ENCODE peak calls at places on chromosomes 7 and 10, in seven cellular contexts. One of them, this sample, is unnamed.

GRCh38 chr10:5406918-5407317 is 2.3 kb upstream of the TUBAL3 start:
- DNase-seq in lower lobe of right lung: no peak
- DNase-seq in GM23248: no peak
- DNase-seq in CD8-positive, alpha-beta T cell: no peak
- DNase-seq in heart right ventricle: no peak
- DNase-seq in effector memory CD4-positive, alpha-beta T cell: no peak
- DNase-seq in A549: no peak
- DNase-seq in this sample: no peak

GRCh38 chr7:18997477-18998130 is 119.8 kb downstream of the TWIST1 start:
- DNase-seq in A549: no peak
- DNase-seq in GM23248: no peak
- DNase-seq in lower lobe of right lung: no peak
- DNase-seq in CD8-positive, alpha-beta T cell: no peak
- DNase-seq in effector memory CD4-positive, alpha-beta T cell: no peak
- DNase-seq in heart right ventricle: no peak
- DNase-seq in this sample: no peak

GRCh38 chr10:4587466-4587865 is 238.5 kb upstream of the AKR1E2 start:
- DNase-seq in lower lobe of right lung: no peak
- DNase-seq in A549: no peak
- DNase-seq in CD8-positive, alpha-beta T cell: no peak
- DNase-seq in effector memory CD4-positive, alpha-beta T cell: no peak
- DNase-seq in GM23248: no peak
- DNase-seq in heart right ventricle: no peak
- DNase-seq in this sample: no peak

GRCh38 chr10:12597800-12598750 is 248.7 kb downstream of the CAMK1D start:
- DNase-seq in A549: no peak
- DNase-seq in lower lobe of right lung: no peak
- DNase-seq in heart right ventricle: no peak
- DNase-seq in GM23248: no peak
- DNase-seq in effector memory CD4-positive, alpha-beta T cell: no peak
- DNase-seq in CD8-positive, alpha-beta T cell: no peak
- DNase-seq in this sample: no peak

GRCh38 chr7:47361746-47362215 is 220.1 kb downstream of the TNS3 start:
- DNase-seq in A549: no peak
- DNase-seq in GM23248: peak; percentile 81
- DNase-seq in lower lobe of right lung: no peak
- DNase-seq in CD8-positive, alpha-beta T cell: no peak
- DNase-seq in effector memory CD4-positive, alpha-beta T cell: no peak
- DNase-seq in heart right ventricle: peak; percentile 45
- DNase-seq in this sample: no peak

GRCh38 chr10:64091889-64092288 is 570.7 kb downstream of the REEP3 start:
- DNase-seq in heart right ventricle: no peak
- DNase-seq in CD8-positive, alpha-beta T cell: no peak
- DNase-seq in GM23248: peak; percentile 2
- DNase-seq in effector memory CD4-positive, alpha-beta T cell: no peak
- DNase-seq in A549: no peak
- DNase-seq in lower lobe of right lung: no peak
- DNase-seq in this sample: no peak

GRCh38 chr10:88194041-88194887 is 330.8 kb downstream of the PTEN start:
- DNase-seq in heart right ventricle: no peak
- DNase-seq in lower lobe of right lung: no peak
- DNase-seq in CD8-positive, alpha-beta T cell: peak; percentile 74
- DNase-seq in GM23248: peak; percentile 66
- DNase-seq in A549: no peak
- DNase-seq in effector memory CD4-positive, alpha-beta T cell: peak; percentile 4
- DNase-seq in this sample: no peak

GRCh38 chr10:119644215-119644826 is 6.9 kb upstream of the BAG3 start:
- DNase-seq in lower lobe of right lung: no peak
- DNase-seq in A549: no peak
- DNase-seq in heart right ventricle: no peak
- DNase-seq in CD8-positive, alpha-beta T cell: no peak
- DNase-seq in effector memory CD4-positive, alpha-beta T cell: no peak
- DNase-seq in GM23248: peak; percentile 74
- DNase-seq in this sample: no peak

GRCh38 chr7:139648617-139648932 is 125.1 kb downstream of the CLEC2L start:
- DNase-seq in effector memory CD4-positive, alpha-beta T cell: no peak
- DNase-seq in GM23248: no peak
- DNase-seq in heart right ventricle: no peak
- DNase-seq in CD8-positive, alpha-beta T cell: no peak
- DNase-seq in A549: no peak
- DNase-seq in lower lobe of right lung: no peak
- DNase-seq in this sample: no peak

GRCh38 chr7:139648941-139649425 is 125.5 kb downstream of the CLEC2L start:
- DNase-seq in effector memory CD4-positive, alpha-beta T cell: no peak
- DNase-seq in lower lobe of right lung: peak; percentile 64
- DNase-seq in heart right ventricle: no peak
- DNase-seq in A549: no peak
- DNase-seq in CD8-positive, alpha-beta T cell: no peak
- DNase-seq in GM23248: no peak
- DNase-seq in this sample: no peak

GRCh38 chr7:139646566-139646965 is 123.1 kb downstream of the CLEC2L start:
- DNase-seq in lower lobe of right lung: no peak
- DNase-seq in effector memory CD4-positive, alpha-beta T cell: no peak
- DNase-seq in GM23248: no peak
- DNase-seq in CD8-positive, alpha-beta T cell: no peak
- DNase-seq in heart right ventricle: no peak
- DNase-seq in A549: no peak
- DNase-seq in this sample: no peak

GRCh38 chr7:139647085-139647484 is 123.6 kb downstream of the CLEC2L start:
- DNase-seq in lower lobe of right lung: no peak
- DNase-seq in A549: no peak
- DNase-seq in effector memory CD4-positive, alpha-beta T cell: no peak
- DNase-seq in GM23248: no peak
- DNase-seq in CD8-positive, alpha-beta T cell: no peak
- DNase-seq in heart right ventricle: no peak
- DNase-seq in this sample: no peak

DNA sequence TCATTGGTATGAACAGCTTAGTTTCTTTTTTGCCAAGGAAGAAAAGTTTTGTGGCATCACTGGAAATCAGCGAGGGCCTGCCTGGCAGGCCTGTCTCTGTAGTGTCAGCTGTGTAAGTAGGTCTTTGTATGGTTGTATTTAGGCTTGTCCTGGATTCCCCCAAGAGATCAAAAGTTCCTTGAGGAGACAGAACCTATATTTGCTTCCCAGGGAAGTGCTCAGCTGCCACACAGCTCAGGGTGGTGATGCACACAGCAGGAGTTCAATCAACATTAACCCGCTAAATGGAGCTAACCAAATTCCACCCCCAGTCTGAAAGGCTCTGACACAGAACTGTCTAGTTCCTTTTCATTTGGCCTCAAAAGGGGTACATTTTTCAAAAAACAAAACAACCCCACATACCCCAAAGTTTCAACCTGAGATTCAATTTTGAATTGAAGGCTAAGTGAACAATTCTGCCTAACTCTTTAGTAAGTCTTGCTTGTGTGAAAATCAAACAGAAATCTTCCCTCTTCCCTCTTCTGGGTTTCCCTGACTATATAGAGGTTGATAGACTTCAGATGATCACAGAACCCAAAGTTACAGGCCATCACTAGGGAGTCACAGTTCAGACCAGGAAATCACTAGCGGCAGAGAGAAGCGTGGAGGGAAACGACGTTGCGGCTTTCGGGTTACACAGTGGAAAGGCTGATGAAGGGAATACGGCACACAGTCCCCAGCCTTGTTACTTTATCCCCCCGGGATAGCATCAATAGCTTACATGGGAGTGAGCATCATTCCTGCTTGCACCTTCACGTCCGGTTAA is 124.5 kb downstream of the CLEC2L start:
- DNase-seq in effector memory CD4-positive, alpha-beta T cell: no peak
- DNase-seq in A549: no peak
- DNase-seq in lower lobe of right lung: no peak
- DNase-seq in heart right ventricle: no peak
- DNase-seq in CD8-positive, alpha-beta T cell: no peak
- DNase-seq in GM23248: peak; percentile 14
- DNase-seq in this sample: no peak
- H3K27ac ChIP-seq in effector memory CD4-positive, alpha-beta T cell: peak overlapping the region; percentile 20
- H3K27ac ChIP-seq in A549: peak overlapping the region; percentile 67
- H3K27ac ChIP-seq in lower lobe of right lung: peak overlapping the region; percentile 72
- H3K27ac ChIP-seq in heart right ventricle: peak overlapping the region; percentile 84
- H3K27ac ChIP-seq in CD8-positive, alpha-beta T cell: no peak overlapping the region
- H3K27ac ChIP-seq in GM23248: no peak overlapping the region
- H3K27ac ChIP-seq in this sample: peak overlapping the region; percentile 75

DNA sequence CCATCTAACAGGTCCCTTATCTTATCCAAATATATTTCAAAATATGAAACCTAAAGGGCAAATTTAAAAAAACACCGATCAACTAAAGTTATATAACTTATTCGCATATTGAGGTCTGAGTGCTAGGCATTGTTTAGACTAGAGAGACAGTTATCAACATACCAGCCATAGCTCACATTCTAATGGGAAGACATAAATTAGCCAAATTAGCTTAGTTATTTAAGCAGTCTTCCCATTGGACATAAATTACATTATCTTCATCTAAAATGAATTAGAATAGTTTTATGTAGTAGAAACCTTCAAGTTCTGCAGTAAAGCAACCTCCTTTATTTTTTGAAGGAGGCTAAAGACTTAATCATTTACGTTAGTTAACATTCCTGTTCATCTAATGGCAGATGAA is 17.4 kb downstream of the KIF5B start:
- DNase-seq in heart right ventricle: no peak
- DNase-seq in effector memory CD4-positive, alpha-beta T cell: no peak
- DNase-seq in A549: no peak
- DNase-seq in CD8-positive, alpha-beta T cell: no peak
- DNase-seq in lower lobe of right lung: no peak
- DNase-seq in GM23248: no peak
- DNase-seq in this sample: no peak
- H3K27ac ChIP-seq in heart right ventricle: peak overlapping the region; percentile 59
- H3K27ac ChIP-seq in effector memory CD4-positive, alpha-beta T cell: peak overlapping the region; percentile 11
- H3K27ac ChIP-seq in A549: no peak overlapping the region
- H3K27ac ChIP-seq in CD8-positive, alpha-beta T cell: no peak overlapping the region
- H3K27ac ChIP-seq in lower lobe of right lung: no peak overlapping the region
- H3K27ac ChIP-seq in GM23248: no peak overlapping the region
- H3K27ac ChIP-seq in this sample: no peak overlapping the region

GRCh38 chr10:14654821-14655382 is 119.8 kb downstream of the FAM107B start:
- DNase-seq in CD8-positive, alpha-beta T cell: no peak
- DNase-seq in effector memory CD4-positive, alpha-beta T cell: no peak
- DNase-seq in A549: no peak
- DNase-seq in GM23248: no peak
- DNase-seq in lower lobe of right lung: no peak
- DNase-seq in heart right ventricle: no peak
- DNase-seq in this sample: no peak

GRCh38 chr10:14652067-14652466 is 122.6 kb downstream of the FAM107B start:
- DNase-seq in A549: no peak
- DNase-seq in GM23248: no peak
- DNase-seq in CD8-positive, alpha-beta T cell: no peak
- DNase-seq in effector memory CD4-positive, alpha-beta T cell: no peak
- DNase-seq in lower lobe of right lung: no peak
- DNase-seq in heart right ventricle: no peak
- DNase-seq in this sample: no peak

GRCh38 chr10:14656052-14656451 is 118.6 kb downstream of the FAM107B start:
- DNase-seq in effector memory CD4-positive, alpha-beta T cell: no peak
- DNase-seq in heart right ventricle: no peak
- DNase-seq in lower lobe of right lung: no peak
- DNase-seq in GM23248: no peak
- DNase-seq in A549: no peak
- DNase-seq in CD8-positive, alpha-beta T cell: no peak
- DNase-seq in this sample: no peak

GRCh38 chr10:14652816-14653215 is 121.9 kb downstream of the FAM107B start:
- DNase-seq in A549: no peak
- DNase-seq in effector memory CD4-positive, alpha-beta T cell: no peak
- DNase-seq in CD8-positive, alpha-beta T cell: no peak
- DNase-seq in heart right ventricle: no peak
- DNase-seq in GM23248: no peak
- DNase-seq in lower lobe of right lung: no peak
- DNase-seq in this sample: no peak

DNA sequence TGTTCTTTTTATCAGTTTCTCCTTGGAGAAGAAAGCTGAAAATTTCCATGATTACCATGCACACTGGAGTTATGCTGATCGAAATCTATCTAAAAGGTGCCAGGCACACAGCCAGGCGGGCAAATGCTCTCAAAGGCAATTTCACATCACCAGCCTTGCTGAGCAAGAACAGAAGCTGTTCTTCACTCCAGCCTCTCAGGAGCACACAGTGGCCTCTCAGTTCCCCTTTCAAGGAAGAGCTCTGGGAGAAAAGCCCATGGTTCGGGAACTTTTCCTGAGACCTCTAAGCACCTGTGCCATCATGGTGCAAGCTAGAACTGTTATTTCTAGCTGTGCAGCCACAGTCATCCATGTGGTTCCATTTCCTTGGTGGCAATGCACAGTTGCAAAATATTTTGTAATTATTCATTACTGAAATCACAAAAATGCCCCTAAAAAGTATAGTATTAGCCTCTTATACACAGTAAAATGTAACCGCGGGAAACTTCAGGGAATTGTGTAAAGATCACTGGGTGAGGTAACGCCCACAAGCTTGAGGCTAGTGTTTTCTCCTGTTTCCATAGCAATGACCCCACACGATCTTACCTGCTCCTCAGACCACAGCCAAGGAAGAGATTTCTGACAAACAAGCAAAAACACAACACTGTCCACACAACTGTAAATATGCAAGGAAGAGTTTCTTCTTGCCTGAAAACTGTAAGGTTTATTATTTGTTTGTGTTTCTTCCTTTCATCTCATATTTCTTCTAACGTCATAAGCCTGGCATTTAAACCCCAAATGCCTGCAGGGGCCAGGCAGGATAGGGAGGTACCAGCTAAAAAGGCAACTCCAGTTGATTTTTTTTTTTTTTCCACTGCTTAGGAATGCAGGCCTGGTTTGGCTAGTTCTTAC is 121.2 kb downstream of the FAM107B start:
- DNase-seq in heart right ventricle: no peak
- DNase-seq in A549: peak; percentile 86
- DNase-seq in CD8-positive, alpha-beta T cell: no peak
- DNase-seq in effector memory CD4-positive, alpha-beta T cell: no peak
- DNase-seq in lower lobe of right lung: no peak
- DNase-seq in GM23248: peak; percentile 89
- DNase-seq in this sample: no peak
- H3K27ac ChIP-seq in heart right ventricle: peak overlapping the region; percentile 38
- H3K27ac ChIP-seq in A549: peak overlapping the region; percentile 92
- H3K27ac ChIP-seq in CD8-positive, alpha-beta T cell: no peak overlapping the region
- H3K27ac ChIP-seq in effector memory CD4-positive, alpha-beta T cell: peak overlapping the region; percentile 62
- H3K27ac ChIP-seq in lower lobe of right lung: peak overlapping the region; percentile 72
- H3K27ac ChIP-seq in GM23248: peak overlapping the region; percentile 72
- H3K27ac ChIP-seq in this sample: peak overlapping the region; percentile 61

DNA sequence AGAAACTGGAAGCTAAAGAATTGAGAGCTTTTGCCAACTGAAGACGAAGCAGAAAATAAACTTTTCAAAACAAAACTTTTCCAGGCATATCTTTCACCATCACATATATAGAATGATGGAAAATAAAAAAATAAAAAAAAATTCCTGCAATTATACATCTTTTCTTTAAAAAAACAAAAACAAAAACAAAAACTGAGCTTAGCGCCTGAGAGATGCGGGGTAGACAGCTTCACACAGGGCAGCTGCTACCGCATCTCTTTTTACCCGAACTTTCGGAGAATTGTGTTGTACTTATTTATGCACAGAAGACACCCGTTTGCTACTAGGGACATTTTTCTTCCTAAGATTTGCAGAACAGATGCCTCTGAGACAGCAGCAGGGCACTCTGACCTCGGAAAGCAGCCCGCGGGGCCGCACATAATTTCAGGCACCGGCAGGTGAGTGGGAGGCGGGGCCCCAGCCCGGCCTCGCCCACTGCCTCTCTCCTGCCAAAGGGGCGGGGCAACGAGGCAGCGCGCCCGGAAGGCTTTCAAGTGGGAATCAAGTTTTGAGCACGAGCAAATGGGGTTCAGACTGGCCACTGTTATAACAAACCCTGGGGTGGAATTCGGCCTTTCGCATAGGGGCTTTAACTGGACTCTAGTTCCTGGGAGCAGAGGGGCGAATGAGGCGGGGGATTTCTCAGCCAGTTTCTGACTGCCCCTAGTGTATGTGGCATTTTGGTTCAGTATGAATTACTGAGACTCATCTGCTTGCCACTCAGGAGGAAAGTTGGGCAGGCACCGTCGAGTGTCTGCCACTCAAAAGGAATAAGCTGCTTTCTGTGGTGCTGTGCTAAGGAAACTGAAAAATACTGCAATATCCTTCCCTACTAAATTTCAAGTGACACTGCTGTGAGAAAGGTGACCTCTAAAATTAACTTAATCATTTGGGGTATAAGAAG is 18.5 kb upstream of the FAM133B start:
- DNase-seq in effector memory CD4-positive, alpha-beta T cell: no peak
- DNase-seq in A549: no peak
- DNase-seq in lower lobe of right lung: peak; percentile 71
- DNase-seq in heart right ventricle: peak; percentile 24
- DNase-seq in CD8-positive, alpha-beta T cell: no peak
- DNase-seq in GM23248: no peak
- DNase-seq in this sample: no peak
- H3K27ac ChIP-seq in effector memory CD4-positive, alpha-beta T cell: no peak overlapping the region
- H3K27ac ChIP-seq in A549: no peak overlapping the region
- H3K27ac ChIP-seq in lower lobe of right lung: no peak overlapping the region
- H3K27ac ChIP-seq in heart right ventricle: no peak overlapping the region
- H3K27ac ChIP-seq in CD8-positive, alpha-beta T cell: no peak overlapping the region
- H3K27ac ChIP-seq in GM23248: no peak overlapping the region
- H3K27ac ChIP-seq in this sample: no peak overlapping the region